ENCODE peak calls at places on chromosomes 3 and 15, in ten cellular contexts. L, C, J, X, S, M, A, U, O and T are unnamed samples.

GRCh38 chr15:69951511-69952209 is 146.1 kb downstream of the TLE3 start:
- DNase-seq in O (no peak), A (no peak), S (no peak), J (no peak), C (no peak), M (no peak), L (peak), X (no peak), U (no peak), T (no peak)

GRCh38 chr3:97823503-97824004 is 1.7 kb downstream of the CRYBG3 start:
- DNase-seq in S (no peak), U (no peak), L (no peak), X (no peak), J (peak), M (no peak), O (no peak), C (no peak), A (peak), T (no peak)

GRCh38 chr15:34126522-34126921 is 24.6 kb downstream of the PGBD4 start:
- DNase-seq in J (no peak), U (no peak), A (no peak), O (no peak), L (no peak), S (no peak), X (no peak), M (no peak), C (no peak), T (no peak)

GRCh38 chr3:50154840-50155490 is at the start of gene SEMA3F:
- DNase-seq in J (peak), O (peak), A (peak), M (peak), X (peak), S (peak), L (peak), U (no peak), C (peak), T (no peak)

GRCh38 chr3:52388348-52388821 is 56.5 kb downstream of the SEMA3G start:
- DNase-seq in M (no peak), U (no peak), A (no peak), L (no peak), S (no peak), C (no peak), X (no peak), J (no peak), O (peak), T (no peak)

GRCh38 chr3:58621086-58621830 is 44.1 kb upstream of the FAM107A start:
- DNase-seq in O (no peak), S (no peak), L (no peak), M (no peak), J (no peak), U (no peak), C (no peak), A (no peak), X (no peak), T (no peak)

GRCh38 chr15:60165111-60165510 is 161.0 kb downstream of the FOXB1 start:
- DNase-seq in X (no peak), U (no peak), S (no peak), A (no peak), C (no peak), O (no peak), J (no peak), M (no peak), L (no peak), T (no peak)

GRCh38 chr3:128266453-128266852 is 113.2 kb downstream of the EEFSEC start:
- DNase-seq in U (no peak), J (no peak), M (no peak), A (no peak), O (no peak), C (no peak), L (no peak), X (no peak), S (no peak), T (no peak)

GRCh38 chr3:159130108-159130507 is 328.3 kb downstream of the MFSD1 start:
- DNase-seq in U (no peak), S (no peak), X (peak), C (peak), L (no peak), J (no peak), M (no peak), A (no peak), O (peak), T (no peak)

GRCh38 chr3:72161870-72162617 is 377.1 kb upstream of the PROK2 start:
- DNase-seq in C (peak), A (no peak), J (no peak), S (no peak), U (no peak), L (peak), X (no peak), O (no peak), M (no peak), T (peak)

GRCh38 chr3:151281671-151282334 is 3.5 kb upstream of the P2RY14 start:
- DNase-seq in C (no peak), O (no peak), X (no peak), A (peak), S (no peak), U (peak), L (no peak), J (no peak), M (no peak), T (no peak)

GRCh38 chr15:50828610-50829206 is 63.2 kb upstream of the SPPL2A start:
- DNase-seq in A (no peak), X (peak), U (peak), M (no peak), S (no peak), C (peak), J (peak), L (peak), O (peak), T (peak)

GRCh38 chr15:100598655-100599054 is 3.3 kb downstream of the LINS1 start:
- DNase-seq in L (no peak), X (no peak), S (no peak), M (no peak), U (no peak), C (no peak), O (no peak), A (no peak), J (no peak), T (no peak)

GRCh38 chr15:71806452-71806931 is 3.9 kb upstream of the NR2E3 start:
- DNase-seq in C (peak), X (no peak), J (no peak), O (peak), A (no peak), M (no peak), U (no peak), S (no peak), L (no peak), T (no peak)

GRCh38 chr3:150531775-150532174 is 14.5 kb downstream of the SERP1 start:
- DNase-seq in O (no peak), J (no peak), C (no peak), X (no peak), U (no peak), S (no peak), L (no peak), M (no peak), A (no peak), T (no peak)

GRCh38 chr15:80587816-80588456 is 107.2 kb upstream of the ABHD17C start:
- DNase-seq in O (no peak), S (no peak), M (no peak), A (no peak), J (no peak), L (peak), U (no peak), X (no peak), C (no peak), T (no peak)

GRCh38 chr15:89399390-89400120 is 64.9 kb upstream of the POLG start:
- DNase-seq in A (no peak), U (no peak), M (no peak), S (no peak), X (no peak), C (peak), L (no peak), O (no peak), J (no peak), T (no peak)

GRCh38 chr15:90790057-90790456 is 72.9 kb downstream of the BLM start:
- DNase-seq in A (no peak), U (no peak), C (no peak), X (no peak), M (no peak), J (no peak), L (no peak), O (no peak), S (peak), T (no peak)

GRCh38 chr3:38543602-38544001 is 47.5 kb downstream of the EXOG start:
- DNase-seq in M (no peak), O (no peak), U (no peak), J (no peak), S (no peak), A (peak), C (no peak), L (no peak), X (no peak), T (no peak)

GRCh38 chr15:66253643-66254363 is at the start of gene MEGF11:
- DNase-seq in A (no peak), S (no peak), L (no peak), M (no peak), X (no peak), O (peak), J (no peak), C (peak), U (no peak), T (no peak)

GRCh38 chr3:21785765-21786453 is 34.9 kb upstream of the ZNF385D start:
- DNase-seq in S (no peak), J (no peak), C (no peak), M (no peak), L (no peak), U (no peak), O (no peak), X (no peak), A (no peak), T (no peak)

GRCh38 chr3:192336286-192336685 is 391.1 kb downstream of the FGF12 start:
- DNase-seq in L (no peak), S (no peak), A (no peak), X (no peak), U (no peak), M (peak), O (no peak), J (no peak), C (no peak), T (no peak)

GRCh38 chr15:42788725-42789124 is 51.8 kb upstream of the CDAN1 start:
- DNase-seq in J (no peak), C (no peak), A (no peak), U (no peak), L (no peak), M (no peak), O (no peak), X (no peak), S (no peak), T (no peak)

GRCh38 chr15:59622289-59622688 is 10.7 kb downstream of the GCNT3 start:
- DNase-seq in A (no peak), M (peak), X (peak), L (peak), S (peak), C (peak), O (peak), J (no peak), U (no peak), T (peak)

GRCh38 chr15:88604381-88604951 is 16.7 kb upstream of the AEN start:
- DNase-seq in M (no peak), X (no peak), S (no peak), L (no peak), C (no peak), O (no peak), U (no peak), A (no peak), J (no peak), T (no peak)

GRCh38 chr3:157447026-157447694 is 10.5 kb downstream of the PTX3 start:
- DNase-seq in L (peak), A (no peak), J (no peak), C (peak), S (no peak), O (peak), X (no peak), M (peak), U (no peak), T (no peak)

GRCh38 chr3:171867976-171868375 is 24.8 kb downstream of the TMEM212 start:
- DNase-seq in S (no peak), U (no peak), X (no peak), L (no peak), M (peak), J (no peak), C (peak), A (no peak), O (peak), T (no peak)

GRCh38 chr3:37765591-37766219 is 96.0 kb upstream of the CTDSPL start:
- DNase-seq in U (no peak), L (no peak), M (no peak), A (peak), S (no peak), C (no peak), X (no peak), J (no peak), O (peak), T (no peak)

GRCh38 chr3:184565421-184566211 is 4.0 kb downstream of the EPHB3 start:
- DNase-seq in J (no peak), O (peak), S (peak), M (no peak), L (peak), U (peak), A (peak), C (no peak), X (no peak), T (peak)

GRCh38 chr3:120780977-120781376 is 38.4 kb downstream of the GTF2E1 start:
- DNase-seq in O (no peak), C (peak), S (peak), M (no peak), A (no peak), U (peak), L (peak), X (no peak), J (peak), T (no peak)

GRCh38 chr3:187291512-187292132 is at the start of gene MASP1:
- DNase-seq in S (no peak), X (peak), U (no peak), A (peak), J (peak), O (peak), M (no peak), L (no peak), C (no peak), T (no peak)

GRCh38 chr15:85789496-85789875 is 5.2 kb downstream of the KLHL25 start:
- DNase-seq in C (no peak), U (no peak), A (no peak), S (no peak), J (no peak), X (no peak), L (no peak), O (no peak), M (no peak), T (no peak)

GRCh38 chr3:73405000-73405399 is 219.7 kb downstream of the PDZRN3 start:
- DNase-seq in C (no peak), A (no peak), U (no peak), M (no peak), X (no peak), L (no peak), O (no peak), J (no peak), S (no peak), T (no peak)
- H3K27ac ChIP-seq in C (no peak), A (no peak), U (no peak), M (no peak), X (no peak), L (no peak), O (no peak), J (no peak), S (peak), T (no peak)

GRCh38 chr3:5275529-5275928 is 88.0 kb downstream of the EDEM1 start:
- DNase-seq in J (no peak), U (no peak), X (no peak), A (no peak), L (no peak), C (no peak), M (no peak), O (no peak), S (no peak), T (no peak)
- H3K27ac ChIP-seq in J (no peak), U (no peak), X (no peak), A (no peak), L (no peak), C (no peak), M (no peak), O (no peak), S (no peak), T (no peak)

GRCh38 chr3:70808881-70809280 is 496.4 kb upstream of the MDFIC2 start:
- DNase-seq in O (no peak), M (no peak), U (no peak), J (no peak), A (no peak), C (no peak), S (no peak), X (no peak), L (no peak), T (no peak)
- H3K27ac ChIP-seq in O (no peak), M (no peak), U (no peak), J (no peak), A (no peak), C (no peak), S (no peak), X (no peak), L (no peak), T (no peak)

GRCh38 chr15:48373855-48374421 is 42.7 kb downstream of the DUT start:
- DNase-seq in M (no peak), A (peak), J (peak), S (no peak), X (no peak), O (no peak), C (peak), L (peak), U (no peak), T (peak)
- H3K27ac ChIP-seq in M (no peak), A (no peak), J (no peak), S (no peak), X (no peak), O (no peak), C (no peak), L (no peak), U (no peak), T (no peak)

GRCh38 chr3:126664591-126665214 is 9.8 kb upstream of the TXNRD3 start:
- DNase-seq in C (peak), M (no peak), J (no peak), O (peak), X (peak), A (no peak), S (no peak), L (no peak), U (no peak), T (no peak)

GRCh38 chr3:126666600-126667528 is 11.9 kb upstream of the TXNRD3 start:
- DNase-seq in X (no peak), A (no peak), J (no peak), L (no peak), U (no peak), M (no peak), S (no peak), O (no peak), C (no peak), T (no peak)

GRCh38 chr3:126665221-126665936 is 10.5 kb upstream of the TXNRD3 start:
- DNase-seq in S (no peak), O (no peak), U (no peak), C (no peak), J (no peak), A (no peak), M (no peak), X (no peak), L (no peak), T (no peak)

GRCh38 chr3:126667631-126668449 is 12.9 kb upstream of the TXNRD3 start:
- DNase-seq in O (no peak), J (no peak), C (no peak), S (no peak), L (no peak), A (no peak), X (no peak), M (no peak), U (no peak), T (no peak)

DNA sequence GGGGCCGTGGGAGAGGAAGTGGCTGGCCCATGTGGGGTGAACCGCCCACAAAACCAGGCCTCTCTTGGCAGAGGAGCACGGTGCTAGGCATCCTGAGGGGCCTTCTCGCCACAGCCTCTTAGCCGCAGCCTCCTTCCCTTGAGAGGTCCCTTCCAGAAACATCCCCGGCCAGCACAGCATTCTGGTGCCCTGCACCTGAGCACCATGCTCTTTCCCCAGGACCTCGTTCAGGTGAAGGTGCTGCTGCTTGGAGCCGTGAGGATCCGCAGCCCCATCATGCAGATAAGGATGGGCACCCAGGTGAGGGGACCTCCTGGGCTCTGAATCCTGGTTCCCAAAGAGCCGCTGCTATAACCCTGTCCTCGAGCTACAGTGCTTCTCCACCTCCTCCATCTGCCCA is 11.1 kb upstream of the TXNRD3 start:
- DNase-seq in A (no peak), U (no peak), X (no peak), L (no peak), J (no peak), O (no peak), M (no peak), C (no peak), S (no peak), T (no peak)
- H3K27ac ChIP-seq in A (no peak), U (no peak), X (no peak), L (no peak), J (no peak), O (no peak), M (no peak), C (no peak), S (no peak), T (no peak)

GRCh38 chr3:99845999-99846398 is 28.3 kb downstream of the CMSS1 start:
- DNase-seq in X (no peak), S (no peak), U (no peak), A (no peak), L (no peak), O (peak), M (no peak), C (no peak), J (no peak), T (no peak)
- H3K27ac ChIP-seq in X (peak), S (peak), U (no peak), A (peak), L (no peak), O (no peak), M (no peak), C (no peak), J (peak), T (no peak)